ENCODE peak calls at places on chromosomes 5 and 9, in seven cellular contexts. Z, J, X, U, G, S and D are unnamed samples.

GRCh38 chr5:137794863-137795262 is 40.7 kb upstream of the HNRNPA0 start:
- DNase-seq in U (no peak), Z (no peak), J (no peak), X (no peak), S (no peak), G (no peak), D (no peak)

GRCh38 chr9:76441551-76442322 is 17.2 kb upstream of the GCNT1 start:
- DNase-seq in Z (no peak), J (peak), U (no peak), X (no peak), G (peak), S (no peak), D (peak)

GRCh38 chr5:169229342-169229892 is 71.5 kb downstream of the SLIT3 start:
- DNase-seq in G (no peak), J (no peak), S (no peak), X (no peak), U (no peak), Z (no peak), D (peak)

GRCh38 chr5:169178754-169179153 is 122.2 kb downstream of the SLIT3 start:
- DNase-seq in Z (no peak), X (no peak), J (no peak), S (no peak), U (no peak), G (no peak), D (no peak)

GRCh38 chr9:4829956-4830355 is 37.2 kb downstream of the RCL1 start:
- DNase-seq in G (peak), Z (no peak), S (no peak), X (no peak), J (peak), U (no peak), D (peak)

GRCh38 chr5:173953528-173954090 is 35.4 kb upstream of the C5orf47 start:
- DNase-seq in U (no peak), X (no peak), J (peak), Z (peak), G (peak), S (no peak), D (peak)

GRCh38 chr5:27995867-27996266 is 957.5 kb upstream of the CDH9 start:
- DNase-seq in J (no peak), Z (no peak), G (no peak), U (no peak), X (no peak), S (no peak), D (no peak)

GRCh38 chr5:65127181-65127901 is 354.4 kb downstream of the ADAMTS6 start:
- DNase-seq in X (no peak), G (peak), J (no peak), Z (no peak), S (no peak), U (no peak), D (peak)

GRCh38 chr9:73157811-73158210 is 6.1 kb downstream of the ANXA1 start:
- DNase-seq in G (no peak), X (no peak), U (no peak), S (no peak), Z (no peak), J (no peak), D (peak)

GRCh38 chr5:149489605-149490037 is 61.6 kb downstream of the CSNK1A1 start:
- DNase-seq in Z (no peak), S (no peak), J (peak), U (no peak), G (peak), X (no peak), D (peak)

GRCh38 chr5:110879675-110880074 is 140.9 kb downstream of the SLC25A46 start:
- DNase-seq in U (no peak), J (no peak), X (no peak), S (no peak), G (no peak), Z (no peak), D (no peak)

GRCh38 chr9:105967798-105968197 is 273.5 kb downstream of the TMEM38B start:
- DNase-seq in S (no peak), Z (no peak), J (no peak), U (no peak), X (no peak), G (no peak), D (no peak)

GRCh38 chr5:179275381-179275878 is 69.8 kb downstream of the ADAMTS2 start:
- DNase-seq in G (no peak), Z (no peak), U (no peak), X (no peak), S (no peak), J (no peak), D (peak)

GRCh38 chr9:70466976-70467551 is 52.6 kb upstream of the KLF9 start:
- DNase-seq in S (no peak), U (no peak), G (peak), Z (peak), X (no peak), J (peak), D (peak)

GRCh38 chr5:123719004-123719403 is 207.0 kb downstream of the CSNK1G3 start:
- DNase-seq in X (no peak), G (peak), J (peak), U (no peak), S (no peak), Z (no peak), D (no peak)

GRCh38 chr9:126615791-126616447 is 2.2 kb downstream of the LMX1B start:
- DNase-seq in S (no peak), G (no peak), U (no peak), X (no peak), J (no peak), Z (no peak), D (no peak)

GRCh38 chr5:145859897-145860296 is 12.9 kb downstream of the GRXCR2 start:
- DNase-seq in U (no peak), X (no peak), S (no peak), Z (no peak), G (no peak), J (no peak), D (no peak)
- TF ChIP-seq CTCF in U (no peak), X (no peak), S (peak), Z (no peak), G (peak), J (peak), D (peak)

DNA sequence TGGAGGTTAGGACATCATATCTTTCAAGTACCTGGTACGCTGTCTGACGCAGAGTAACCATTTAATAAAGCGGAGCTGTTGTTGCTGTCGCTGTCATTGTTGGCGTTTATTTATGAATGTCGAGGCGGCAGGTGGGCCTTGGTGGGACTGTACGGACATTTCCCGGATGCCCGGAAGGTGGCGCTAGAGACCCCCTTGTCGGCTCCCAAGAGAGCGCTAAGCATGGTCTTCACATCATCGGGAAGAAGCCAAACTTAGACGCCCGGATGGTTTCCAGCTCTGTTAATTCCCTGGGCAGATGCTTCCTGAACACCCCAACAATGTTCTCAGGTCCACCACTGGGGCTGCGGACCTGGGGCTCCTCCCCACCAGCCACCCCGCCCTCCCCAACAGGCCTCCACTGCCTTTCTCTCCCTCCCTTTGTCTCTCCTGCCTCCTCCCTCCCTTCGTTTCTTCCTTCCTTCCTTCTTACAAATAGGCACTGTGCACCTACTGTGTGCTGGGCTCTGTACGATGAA is 54.1 kb downstream of the DUSP1 start:
- DNase-seq in G (peak), X (peak), Z (no peak), U (peak), S (peak), J (peak), D (peak)
- H3K4me3 ChIP-seq in G (no peak), X (no peak), Z (no peak), U (no peak), S (no peak), J (no peak), D (peak)

DNA sequence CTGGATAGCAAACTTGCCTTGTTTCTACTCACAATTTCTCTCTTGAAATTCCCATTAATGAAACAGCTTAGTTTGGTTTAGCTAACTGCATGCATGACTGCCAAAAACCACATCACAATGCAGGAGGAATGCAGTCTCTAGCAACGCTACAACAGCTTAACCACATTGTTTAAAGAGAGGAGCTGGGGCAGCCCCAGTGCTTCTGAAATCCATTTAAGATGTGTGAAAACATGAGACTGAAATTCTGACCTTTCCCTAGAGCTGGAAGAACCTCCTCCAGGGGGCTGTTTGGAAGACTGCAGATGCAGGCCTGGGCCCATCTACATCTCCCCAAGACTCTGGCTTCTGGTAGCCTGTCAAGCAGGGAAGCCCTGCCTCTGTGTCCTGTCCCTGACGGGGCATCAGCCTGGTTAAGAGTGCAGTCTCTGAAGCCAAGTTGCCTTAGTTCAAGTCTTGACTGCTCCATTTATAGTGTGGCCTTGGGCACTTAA is 157.1 kb downstream of the ZNF462 start:
- DNase-seq in J (peak), X (no peak), U (no peak), Z (peak), S (peak), G (peak), D (peak)
- TF ChIP-seq CTCF in J (no peak), X (no peak), U (no peak), Z (no peak), S (no peak), G (peak), D (peak)

DNA sequence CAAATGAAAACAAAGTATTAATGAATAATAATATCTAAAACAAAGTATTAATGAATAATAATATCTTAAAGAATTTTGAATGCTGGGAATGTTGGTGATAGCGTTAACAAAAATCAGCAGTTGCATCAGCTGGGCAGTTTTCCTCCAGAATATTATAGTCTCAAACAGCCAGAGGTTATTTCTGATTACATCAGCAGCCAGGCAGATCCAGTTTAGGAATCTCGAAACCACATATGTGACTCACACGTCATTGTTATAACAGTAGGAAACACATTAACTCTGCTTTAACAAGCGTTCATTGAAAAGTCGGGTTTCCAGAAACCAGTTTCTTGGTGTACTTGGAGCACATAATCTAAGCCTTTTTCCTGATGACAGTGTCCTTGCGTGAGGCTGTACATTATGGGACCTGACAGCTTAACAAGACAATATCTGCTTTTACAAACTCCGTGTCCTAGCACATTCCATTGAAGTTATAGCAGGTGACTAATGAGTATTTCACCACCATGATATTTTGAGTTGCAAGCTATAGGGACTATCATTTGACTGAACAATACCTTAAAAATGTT is 559.5 kb upstream of the KLF4 start:
- DNase-seq in Z (peak), X (no peak), S (no peak), U (no peak), J (peak), G (peak), D (peak)
- H3K4me3 ChIP-seq in Z (no peak), X (no peak), S (no peak), U (no peak), J (no peak), G (no peak), D (no peak)

GRCh38 chr9:95055851-95056551 is 261.5 kb downstream of the FANCC start:
- DNase-seq in Z (no peak), U (no peak), G (peak), S (no peak), J (no peak), X (no peak), D (peak)
- TF ChIP-seq CTCF in Z (no peak), U (no peak), G (no peak), S (no peak), J (no peak), X (no peak), D (no peak)

GRCh38 chr9:119372951-119373350 is 3.7 kb upstream of the BRINP1 start:
- DNase-seq in S (no peak), J (no peak), G (no peak), U (no peak), X (no peak), Z (no peak), D (no peak)
- H3K4me3 ChIP-seq in S (no peak), J (no peak), G (no peak), U (no peak), X (no peak), Z (no peak), D (no peak)

DNA sequence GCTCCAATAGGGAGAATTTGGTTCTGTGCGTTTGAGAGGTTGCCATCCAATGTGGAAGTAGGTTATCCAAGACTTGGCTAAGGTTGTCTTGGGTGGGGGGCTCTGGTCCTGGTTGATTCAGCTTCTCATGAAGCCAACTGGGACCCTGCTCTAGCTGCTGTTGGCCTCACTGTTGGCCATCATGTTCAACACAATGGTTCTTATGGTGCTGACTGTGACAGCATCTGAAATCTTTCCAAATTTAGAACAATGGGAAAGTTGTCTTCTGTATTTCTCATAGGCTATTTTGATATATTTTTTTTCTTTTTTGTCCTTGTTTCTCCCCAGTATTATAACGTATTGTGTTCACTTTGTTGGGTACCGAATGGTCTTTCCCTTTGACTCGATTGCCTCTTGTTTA is 71.9 kb downstream of the GDNF start:
- DNase-seq in J (no peak), Z (no peak), G (no peak), U (no peak), X (no peak), S (no peak), D (no peak)
- TF ChIP-seq CTCF in J (no peak), Z (no peak), G (no peak), U (no peak), X (no peak), S (no peak), D (no peak)